ENCODE peak calls at places on chromosome 6, in eight cellular contexts. T is cardiac fibroblast; U is RCC 7860; Z is substantia nigra; P is Calu3; A is foreskin fibroblast; V is RPMI7951; S is stimulated activated CD4-positive, alpha-beta T cell treated with anti-CD3 and anti-CD28 coated beads, Interleukin-1b, Interleukin-23, amount 100 ng/mL, for 24 hours. K is an unnamed sample.

GRCh38 chr6:168181776-168182765 is 103.1 kb upstream of the FRMD1 start:
- DNase-seq in T (no peak), U (no peak), Z (no peak), P (no peak), A (no peak), V (no peak), S (no peak), K (peak; percentile 23)

GRCh38 chr6:140041571-140042332 is 667.3 kb upstream of the CITED2 start:
- DNase-seq in T (no peak), U (no peak), Z (no peak), P (no peak), A (no peak), V (no peak), S (no peak), K (no peak)

GRCh38 chr6:6927437-6928361 is 180.1 kb upstream of the RREB1 start:
- DNase-seq in T (peak; percentile 3), U (no peak), Z (no peak), P (no peak), A (no peak), V (peak; percentile 34), S (no peak), K (peak; percentile 36)

GRCh38 chr6:105302617-105303128 is 100.2 kb downstream of the PREP start:
- DNase-seq in T (no peak), U (no peak), Z (no peak), P (no peak), A (peak; percentile 37), V (no peak), S (no peak), K (no peak)

GRCh38 chr6:53264915-53265615 is 83.7 kb downstream of the ELOVL5 start:
- DNase-seq in T (no peak), U (no peak), Z (no peak), P (no peak), A (no peak), V (no peak), S (no peak), K (peak; percentile 8)

GRCh38 chr6:5626727-5627426 is 365.6 kb downstream of the FARS2 start:
- DNase-seq in T (no peak), U (no peak), Z (no peak), P (no peak), A (no peak), V (no peak), S (no peak), K (no peak)

GRCh38 chr6:136600818-136601217 is 50.6 kb upstream of the MAP7 start:
- DNase-seq in T (no peak), U (no peak), Z (no peak), P (no peak), A (peak; percentile 50), V (no peak), S (no peak), K (no peak)

GRCh38 chr6:41236276-41236675 is 8.1 kb downstream of the TREML4 start:
- DNase-seq in T (no peak), U (no peak), Z (no peak), P (no peak), A (no peak), V (no peak), S (no peak), K (no peak)

GRCh38 chr6:87730310-87730709 is 28.3 kb upstream of the AKIRIN2 start:
- DNase-seq in T (peak; percentile 41), U (peak; percentile 7), Z (no peak), P (no peak), A (peak; percentile 50), V (peak; percentile 40), S (no peak), K (peak; percentile 49)

GRCh38 chr6:118867181-118867580 is 26.8 kb upstream of the ASF1A start:
- DNase-seq in T (no peak), U (no peak), Z (no peak), P (no peak), A (no peak), V (peak; percentile 50), S (no peak), K (no peak)

GRCh38 chr6:50927816-50928215 is 109.1 kb downstream of the TFAP2B start:
- DNase-seq in T (no peak), U (peak; percentile 92), Z (no peak), P (no peak), A (no peak), V (no peak), S (no peak), K (no peak)

GRCh38 chr6:162856885-162857284 is 129.1 kb downstream of the PACRG start:
- DNase-seq in T (peak; percentile 86), U (peak; percentile 41), Z (peak; percentile 62), P (peak; percentile 59), A (peak; percentile 93), V (peak; percentile 90), S (no peak), K (peak; percentile 18)

GRCh38 chr6:170444056-170444505 is 109.0 kb downstream of the PSMB1 start:
- DNase-seq in T (no peak), U (no peak), Z (no peak), P (no peak), A (no peak), V (no peak), S (no peak), K (no peak)

GRCh38 chr6:165556116-165556843 is 106.8 kb downstream of the PDE10A start:
- DNase-seq in T (peak; percentile 63), U (peak; percentile 46), Z (no peak), P (peak; percentile 46), A (no peak), V (peak; percentile 25), S (no peak), K (no peak)

K was measured in MV-4-11.